ENCODE peak calls at places on chromosomes 7 and 10, in four cellular contexts. L, N, V and P are unnamed samples.

GRCh38 chr10:123759496-123760070 is 93.4 kb downstream of the GPR26 start:
- DNase-seq in L (no peak), N (no peak), V (peak), P (no peak)

GRCh38 chr7:1651031-1651446 is 19.0 kb upstream of the ELFN1 start:
- DNase-seq in L (no peak), N (no peak), V (no peak), P (no peak)

GRCh38 chr7:132577206-132578049 is 1.2 kb upstream of the PLXNA4 start:
- DNase-seq in L (no peak), N (peak), V (peak), P (no peak)

GRCh38 chr7:46569117-46569433 is 648.0 kb upstream of the IGFBP3 start:
- DNase-seq in L (peak), N (no peak), V (peak), P (peak)

GRCh38 chr7:131648491-131648890 is 92.1 kb upstream of the PODXL start:
- DNase-seq in L (no peak), N (no peak), V (peak), P (no peak)

GRCh38 chr10:27741173-27742091 is 4.2 kb downstream of the MKX start:
- DNase-seq in L (no peak), N (peak), V (peak), P (no peak)

GRCh38 chr10:49089152-49089788 is 26.1 kb downstream of the VSTM4 start:
- DNase-seq in L (no peak), N (no peak), V (peak), P (no peak)

GRCh38 chr10:95374597-95375209 is 83.9 kb upstream of the PDLIM1 start:
- DNase-seq in L (peak), N (peak), V (peak), P (no peak)

GRCh38 chr7:77244222-77244934 is 44.8 kb upstream of the FGL2 start:
- DNase-seq in L (no peak), N (no peak), V (no peak), P (no peak)

GRCh38 chr10:110774069-110775021 is 97.4 kb upstream of the PDCD4 start:
- DNase-seq in L (peak), N (no peak), V (no peak), P (peak)

GRCh38 chr7:108147031-108147563 is 16.9 kb upstream of the LAMB4 start:
- DNase-seq in L (no peak), N (no peak), V (no peak), P (no peak)

GRCh38 chr10:13347235-13348156 is 597 bp downstream of the SEPHS1 start:
- DNase-seq in L (peak), N (peak), V (peak), P (peak)

GRCh38 chr10:62636825-62637248 is 167.7 kb upstream of the ADO start:
- DNase-seq in L (no peak), N (no peak), V (no peak), P (no peak)

GRCh38 chr10:17138450-17139062 is 8.9 kb upstream of the CUBN start:
- DNase-seq in L (no peak), N (no peak), V (no peak), P (no peak)

GRCh38 chr10:16787361-16787791 is 29.8 kb downstream of the RSU1 start:
- DNase-seq in L (no peak), N (no peak), V (no peak), P (no peak)

GRCh38 chr10:35416628-35417625 is 80.6 kb downstream of the CCNY start:
- DNase-seq in L (no peak), N (no peak), V (no peak), P (no peak)

GRCh38 chr10:126722726-126723125 is 52.2 kb upstream of the C10orf90 start:
- DNase-seq in L (no peak), N (no peak), V (no peak), P (no peak)

GRCh38 chr7:1200045-1200444 is 32.6 kb upstream of the UNCX start:
- DNase-seq in L (no peak), N (no peak), V (no peak), P (no peak)

DNA sequence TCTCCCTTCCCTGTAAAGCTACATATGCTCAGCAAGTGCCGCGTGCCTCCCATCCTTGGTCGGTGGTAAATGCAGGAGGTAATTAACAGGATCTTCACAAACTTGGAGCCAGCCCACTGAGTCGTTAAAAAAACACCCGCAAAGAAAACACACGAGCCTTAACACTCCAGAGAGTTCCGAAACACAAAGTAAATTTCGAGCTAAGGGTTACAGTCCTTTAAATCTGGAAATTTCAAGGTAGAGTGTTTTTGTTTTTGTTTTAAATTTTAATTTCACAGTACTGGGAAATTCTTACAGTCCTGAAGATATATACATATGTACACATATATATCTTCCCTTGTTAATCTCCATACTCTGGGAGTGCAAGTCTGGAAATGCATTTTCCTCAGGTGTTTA is 1.1 kb downstream of the ST7 start:
- DNase-seq in L (no peak), N (no peak), V (no peak), P (no peak)
- H3K27ac ChIP-seq in L (peak), N (peak), V (peak), P (peak)

DNA sequence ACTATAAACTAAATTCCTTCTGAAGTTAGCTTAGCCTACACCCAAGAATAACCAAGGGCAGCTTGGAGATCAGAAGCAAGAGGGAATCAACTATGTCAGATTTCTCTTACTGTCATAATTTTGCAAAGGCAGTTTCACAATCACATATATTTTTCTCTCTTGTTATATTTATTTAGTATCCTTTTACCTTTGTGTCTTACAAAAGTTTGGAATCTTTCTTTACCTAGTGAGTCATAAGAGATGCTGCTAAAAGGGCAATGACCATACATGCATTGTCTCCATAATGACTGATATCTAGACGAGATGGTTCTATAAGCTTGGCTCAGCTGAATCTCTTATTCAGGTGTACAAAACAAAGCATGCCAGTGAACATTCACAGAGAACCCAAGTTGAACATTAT is 61.1 kb downstream of the PPP1R17 start:
- DNase-seq in L (no peak), N (no peak), V (no peak), P (no peak)
- H3K27ac ChIP-seq in L (no peak), N (no peak), V (no peak), P (peak)

DNA sequence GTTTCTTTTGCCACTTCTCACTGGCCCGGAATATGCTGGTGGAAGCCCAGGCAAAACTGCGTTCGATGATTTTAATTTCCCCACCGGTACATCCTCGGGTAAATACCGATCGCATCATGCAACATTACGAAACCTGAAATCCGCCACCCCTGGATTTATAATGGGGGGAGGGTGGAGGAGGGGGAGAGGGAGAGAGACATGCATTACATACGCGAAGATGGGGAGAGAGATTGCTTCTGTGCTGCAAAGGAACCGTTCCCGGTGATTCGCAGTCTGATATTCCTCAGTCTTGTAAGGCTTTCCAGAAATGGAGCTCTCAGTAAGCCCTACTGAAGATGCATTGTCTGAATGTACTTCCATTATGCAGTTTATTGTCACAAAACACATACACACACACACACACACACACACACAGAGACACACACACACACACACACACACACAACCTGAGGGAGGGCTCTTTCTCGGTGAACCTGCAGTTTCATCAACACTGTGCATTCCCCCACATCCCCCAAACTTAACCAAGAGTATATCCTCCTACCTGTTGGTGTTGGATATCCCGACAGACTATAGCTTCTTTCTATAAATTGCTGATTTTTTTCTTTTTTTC is 741 bp downstream of the GPR85 start:
- DNase-seq in L (no peak), N (no peak), V (no peak), P (no peak)
- H3K27ac ChIP-seq in L (no peak), N (no peak), V (no peak), P (no peak)

GRCh38 chr10:88178758-88179157 is 315.3 kb downstream of the PTEN start:
- DNase-seq in L (no peak), N (no peak), V (no peak), P (no peak)
- H3K27ac ChIP-seq in L (no peak), N (no peak), V (no peak), P (no peak)

GRCh38 chr10:102669206-102670064 is 25.2 kb downstream of the TRIM8 start:
- DNase-seq in L (peak), N (peak), V (peak), P (no peak)
- H3K27ac ChIP-seq in L (no peak), N (peak), V (peak), P (no peak)

GRCh38 chr7:36047254-36047653 is 105.8 kb upstream of the EEPD1 start:
- DNase-seq in L (no peak), N (no peak), V (peak), P (no peak)

GRCh38 chr7:36048141-36048901 is 104.7 kb upstream of the EEPD1 start:
- DNase-seq in L (peak), N (no peak), V (no peak), P (peak)

GRCh38 chr7:36044096-36044892 is 108.8 kb upstream of the EEPD1 start:
- DNase-seq in L (no peak), N (no peak), V (no peak), P (no peak)

GRCh38 chr7:36045830-36046341 is 107.2 kb upstream of the EEPD1 start:
- DNase-seq in L (no peak), N (no peak), V (peak), P (no peak)

DNA sequence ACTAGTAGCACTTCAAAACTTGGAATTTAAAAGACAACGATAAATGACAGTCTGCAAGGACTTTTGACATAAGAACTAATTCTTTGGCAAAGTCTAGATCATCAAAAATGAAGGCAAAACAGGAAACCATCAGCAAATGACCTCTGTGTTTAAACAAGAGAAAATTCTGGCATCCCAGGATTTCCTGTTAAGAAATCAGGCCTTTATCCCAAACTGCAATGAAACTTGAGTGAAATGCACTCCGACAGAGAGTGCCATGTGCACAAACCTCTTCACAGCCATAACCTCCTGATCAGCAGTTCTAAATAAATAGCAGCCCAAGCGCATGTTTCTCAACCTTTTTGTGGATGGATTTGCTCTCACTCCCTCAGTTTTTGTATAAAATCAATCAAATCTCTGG is 107.8 kb upstream of the EEPD1 start:
- DNase-seq in L (no peak), N (no peak), V (no peak), P (no peak)
- H3K27ac ChIP-seq in L (no peak), N (peak), V (no peak), P (no peak)

GRCh38 chr7:116812905-116813304 is 49.5 kb upstream of the CAPZA2 start:
- DNase-seq in L (no peak), N (no peak), V (no peak), P (no peak)
- H3K27ac ChIP-seq in L (no peak), N (no peak), V (no peak), P (no peak)

DNA sequence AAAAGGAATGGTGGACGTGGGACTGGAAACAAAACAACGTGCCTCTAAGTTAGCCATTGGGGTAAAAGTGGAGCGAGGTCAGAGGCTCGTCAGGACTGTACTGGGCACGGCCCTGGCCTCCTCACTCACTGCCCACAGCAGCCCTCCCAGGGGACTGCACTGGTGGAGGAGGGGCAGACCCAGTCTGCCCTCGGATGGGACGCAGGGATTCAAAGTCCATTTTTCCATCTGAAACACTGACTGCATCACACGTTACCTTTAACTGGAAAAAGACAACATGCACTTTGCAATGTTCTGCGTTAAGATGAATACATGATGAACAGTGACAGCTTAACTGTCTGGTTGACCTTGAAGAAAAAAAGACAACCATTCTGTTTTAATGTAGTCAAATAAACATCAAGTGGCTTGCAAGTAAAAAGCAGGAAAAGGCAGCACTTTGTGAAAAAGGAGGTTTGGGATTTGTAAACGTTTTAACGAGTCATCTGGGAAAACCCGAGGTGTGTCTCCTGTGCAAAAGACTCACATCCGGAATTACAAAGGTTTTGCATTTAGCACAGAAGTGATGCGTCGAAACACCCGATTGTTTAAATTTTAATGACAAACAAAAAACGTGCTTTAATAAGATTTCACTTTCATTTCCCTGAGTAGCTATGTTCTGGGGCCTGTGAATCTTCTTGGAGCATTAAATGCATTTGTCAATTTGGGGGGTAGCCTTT is 18.8 kb downstream of the KLF6 start:
- DNase-seq in L (no peak), N (no peak), V (peak), P (peak)
- H3K27ac ChIP-seq in L (peak), N (no peak), V (no peak), P (peak)